ENCODE peak calls at places on chromosomes 4 and X, in eight cellular contexts. K is stimulated activated CD4-positive, alpha-beta T cell treated with anti-CD3 and anti-CD28 coated beads, Interleukin-4, amount 100 ng/mL, for 4 hours; G is NCI-H510A; J is A549; L is Daoy; Q is left ventricle myocardium superior; P is dorsolateral prefrontal cortex; T is PC-3. M is an unnamed sample.

GRCh38 chrX:69082055-69082752 is 83.0 kb downstream of the PJA1 start:
- DNase-seq in K (no peak), T (no peak), Q (no peak), L (no peak), P (no peak), G (no peak), J (no peak), M (no peak)

GRCh38 chr4:186728631-186729271 is 5.1 kb upstream of the FAT1 start:
- DNase-seq in Q (no peak), T (peak; percentile 88), L (no peak), J (no peak), K (no peak), G (no peak), P (no peak), M (no peak)

GRCh38 chr4:119116925-119117900 is 18.4 kb upstream of the MYOZ2 start:
- DNase-seq in G (no peak), P (no peak), Q (no peak), L (no peak), K (no peak), J (no peak), T (no peak), M (no peak)

GRCh38 chr4:188275686-188276085 is 136.4 kb downstream of the TRIML1 start:
- DNase-seq in G (no peak), J (no peak), Q (no peak), K (no peak), L (no peak), P (no peak), T (peak; percentile 9), M (no peak)

GRCh38 chr4:76036855-76037254 is 985 bp upstream of the CXCL11 start:
- DNase-seq in T (no peak), P (no peak), G (no peak), L (no peak), K (no peak), J (no peak), Q (no peak), M (no peak)

GRCh38 chr4:74044676-74045075 is 6.2 kb upstream of the CXCL3 start:
- DNase-seq in P (no peak), G (no peak), K (no peak), Q (no peak), J (no peak), L (peak; percentile 16), T (peak; percentile 74), M (no peak)

GRCh38 chr4:168503652-168504362 is 7.0 kb downstream of the PALLD start:
- DNase-seq in P (no peak), Q (peak; percentile 26), J (no peak), K (peak; percentile 5), L (no peak), G (no peak), T (peak; percentile 42), M (no peak)

GRCh38 chr4:46123872-46124755 is at the start of gene GABRG1:
- DNase-seq in G (peak; percentile 57), J (no peak), Q (no peak), P (peak; percentile 47), K (no peak), L (no peak), T (no peak), M (no peak)

GRCh38 chr4:61500883-61501282 is 300.8 kb downstream of the ADGRL3 start:
- DNase-seq in P (no peak), G (no peak), Q (no peak), K (no peak), T (peak; percentile 67), J (no peak), L (no peak), M (peak; percentile 28)

GRCh38 chr4:74830928-74831327 is 36.6 kb upstream of the BTC start:
- DNase-seq in P (no peak), L (no peak), Q (no peak), J (no peak), G (no peak), T (no peak), K (no peak), M (no peak)

GRCh38 chrX:40772290-40772689 is 36.9 kb upstream of the MED14 start:
- DNase-seq in Q (no peak), G (no peak), J (no peak), K (no peak), P (no peak), T (peak; percentile 89), L (peak; percentile 28), M (no peak)

GRCh38 chr4:2353222-2354107 is 65.0 kb downstream of the ZFYVE28 start:
- DNase-seq in J (no peak), K (no peak), Q (no peak), G (no peak), T (no peak), L (no peak), P (peak; percentile 51), M (peak; percentile 65)

GRCh38 chr4:151481813-151482212 is 72.8 kb downstream of the FHIP1A start:
- DNase-seq in J (no peak), P (no peak), Q (no peak), G (no peak), T (no peak), K (no peak), L (no peak), M (no peak)

GRCh38 chrX:42920752-42921151 is 142.8 kb upstream of the PPP1R2C start:
- DNase-seq in J (no peak), L (no peak), T (no peak), K (no peak), Q (no peak), G (no peak), P (no peak), M (no peak)

GRCh38 chr4:6633091-6633906 is 7.2 kb upstream of the MRFAP1 start:
- DNase-seq in P (no peak), J (no peak), T (peak; percentile 9), K (no peak), L (no peak), G (peak; percentile 22), Q (no peak), M (peak; percentile 88)

GRCh38 chr4:158313566-158313965 is 103.3 kb downstream of the TMEM144 start:
- DNase-seq in J (no peak), K (no peak), L (no peak), P (no peak), Q (no peak), T (no peak), G (no peak), M (no peak)

GRCh38 chr4:1753256-1753655 is 31.9 kb downstream of the TACC3 start:
- DNase-seq in G (no peak), Q (no peak), K (no peak), P (no peak), J (no peak), T (no peak), L (no peak), M (no peak)

GRCh38 chrX:104482757-104483156 is 83.2 kb upstream of the IL1RAPL2 start:
- DNase-seq in J (no peak), G (no peak), L (no peak), P (no peak), Q (no peak), K (no peak), T (peak; percentile 15), M (no peak)

GRCh38 chrX:106437407-106437806 is 174.4 kb upstream of the RADX start:
- DNase-seq in Q (no peak), J (no peak), T (no peak), P (no peak), K (no peak), L (no peak), G (no peak), M (no peak)

GRCh38 chr4:24565054-24565453 is 19.3 kb downstream of the DHX15 start:
- DNase-seq in J (no peak), K (no peak), G (no peak), L (no peak), T (no peak), Q (no peak), P (no peak), M (no peak)

GRCh38 chrX:77924320-77924859 is 13.9 kb downstream of the ATP7A start:
- DNase-seq in J (no peak), T (no peak), P (no peak), Q (no peak), L (no peak), G (no peak), K (no peak), M (no peak)

GRCh38 chrX:65668362-65669310 is 1.2 kb downstream of the MSN start:
- DNase-seq in P (peak; percentile 31), K (peak; percentile 55), L (peak; percentile 84), Q (peak; percentile 66), T (peak; percentile 87), G (peak; percentile 30), J (peak; percentile 23), M (no peak)

GRCh38 chr4:4575284-4576211 is 33.7 kb upstream of the STX18 start:
- DNase-seq in T (peak; percentile 50), J (peak; percentile 65), K (peak; percentile 68), P (no peak), L (peak; percentile 73), G (peak; percentile 56), Q (peak; percentile 80), M (peak; percentile 53)

M was measured in WERI-Rb-1.